ENCODE peak calls at places on chromosomes 5 and 9, in nine cellular contexts. E, L, Q, H, C, F, S, G and A are unnamed samples.

GRCh38 chr9:134205636-134206316 is 41.4 kb upstream of the RNU6ATAC start:
- DNase-seq in E (peak; percentile 89), L (no peak), F (peak; percentile 68), G (peak; percentile 90), H (peak; percentile 55), C (no peak), S (no peak), Q (no peak), A (no peak)

GRCh38 chr9:132412089-132412488 is 2.1 kb downstream of the CFAP77 start:
- DNase-seq in G (no peak), S (no peak), F (no peak), H (no peak), Q (no peak), C (peak; percentile 19), L (no peak), E (peak; percentile 3), A (no peak)

GRCh38 chr5:37665889-37666288 is 174.0 kb downstream of the GDNF start:
- DNase-seq in E (peak; percentile 58), G (peak; percentile 61), C (no peak), L (peak; percentile 63), F (peak; percentile 67), H (peak; percentile 48), S (peak; percentile 20), Q (no peak), A (no peak)

GRCh38 chr9:133580971-133581370 is 28.2 kb downstream of the FAM163B start:
- DNase-seq in F (no peak), L (no peak), G (no peak), H (no peak), E (no peak), C (no peak), Q (no peak), S (no peak), A (no peak)

GRCh38 chr5:3913264-3913663 is 317.6 kb downstream of the IRX1 start:
- DNase-seq in Q (no peak), C (no peak), G (no peak), S (no peak), L (no peak), E (peak; percentile 21), H (no peak), F (no peak), A (no peak)

GRCh38 chr5:6307304-6307703 is 71.0 kb downstream of the MED10 start:
- DNase-seq in H (no peak), L (no peak), G (no peak), F (no peak), S (no peak), E (no peak), C (no peak), Q (no peak), A (no peak)

GRCh38 chr5:88674262-88675158 is 208.5 kb downstream of the MEF2C start:
- DNase-seq in F (no peak), E (peak; percentile 87), Q (no peak), G (peak; percentile 78), H (no peak), C (no peak), S (peak; percentile 17), L (peak; percentile 51), A (no peak)

GRCh38 chr5:139708877-139709586 is 60.9 kb downstream of the CXXC5 start:
- DNase-seq in F (peak; percentile 62), G (peak; percentile 92), E (peak; percentile 76), S (no peak), L (no peak), C (peak; percentile 79), Q (no peak), H (peak; percentile 53), A (no peak)

GRCh38 chr5:174348582-174348981 is 303.1 kb downstream of the NSG2 start:
- DNase-seq in H (no peak), S (no peak), G (no peak), L (no peak), C (no peak), Q (no peak), F (no peak), E (peak; percentile 90), A (no peak)

GRCh38 chr5:148176480-148176879 is 8.1 kb downstream of the SPINK14 start:
- DNase-seq in Q (no peak), L (no peak), F (no peak), G (no peak), S (no peak), C (no peak), H (no peak), E (no peak), A (no peak)

GRCh38 chr5:88667187-88668141 is 215.5 kb downstream of the MEF2C start:
- DNase-seq in E (peak; percentile 65), Q (no peak), F (no peak), C (peak; percentile 8), S (no peak), G (no peak), H (no peak), L (no peak), A (no peak)

GRCh38 chr9:17580119-17580518 is 1.3 kb downstream of the SH3GL2 start:
- DNase-seq in E (no peak), G (no peak), F (no peak), L (no peak), Q (no peak), S (no peak), H (no peak), C (no peak), A (no peak)

GRCh38 chr5:83530186-83530585 is 58.6 kb downstream of the VCAN start:
- DNase-seq in G (no peak), S (no peak), E (peak; percentile 69), H (no peak), L (no peak), C (no peak), Q (no peak), F (no peak), A (no peak)

DNA sequence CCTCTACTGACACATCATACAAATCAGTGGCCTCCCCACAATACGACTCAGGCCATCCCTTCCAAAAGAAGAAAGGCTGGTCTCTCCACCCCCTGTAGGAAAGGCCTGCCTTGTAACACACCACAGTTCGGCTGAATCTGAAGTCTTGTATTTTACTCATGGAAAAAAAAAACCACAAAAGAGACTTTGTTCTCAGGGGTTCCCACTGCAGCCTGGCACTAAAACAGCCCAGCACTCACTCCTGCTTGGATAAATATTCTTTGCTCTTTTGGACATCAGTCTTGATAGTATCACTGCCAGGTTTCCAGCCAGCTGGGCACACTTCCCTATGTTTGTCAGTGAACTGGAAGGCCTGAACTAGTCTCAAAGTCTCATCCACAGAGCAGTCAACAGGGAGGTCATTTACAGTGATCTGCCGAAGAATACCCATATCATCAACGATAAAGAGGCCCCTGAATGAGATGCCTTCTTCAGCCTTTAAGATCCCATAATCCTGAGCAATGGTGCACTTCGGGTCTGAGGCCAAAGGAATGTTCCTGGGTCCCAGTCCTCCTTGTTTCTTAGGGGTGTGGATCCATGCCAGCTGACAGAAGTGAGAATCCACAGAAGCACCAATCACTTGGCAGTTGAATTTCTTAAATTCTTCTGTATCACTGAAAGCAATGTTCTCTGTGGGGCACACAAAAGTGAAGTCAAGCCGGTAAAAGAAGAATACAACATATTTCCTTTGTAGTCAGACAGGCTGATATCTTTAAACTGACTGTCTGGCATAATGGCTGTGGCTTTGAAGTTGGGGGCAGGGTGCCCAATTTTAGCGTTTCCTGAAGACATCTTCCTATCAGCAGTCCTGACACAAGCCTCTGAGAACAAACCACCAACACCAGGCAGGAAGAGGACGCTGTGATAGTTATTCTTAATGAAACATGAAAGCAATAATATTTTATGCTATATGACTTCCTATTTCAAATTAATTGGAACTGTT is 198.1 kb downstream of the LURAP1L start:
- DNase-seq in S (no peak), Q (no peak), L (no peak), H (peak; percentile 20), F (peak; percentile 29), G (no peak), C (peak; percentile 30), E (peak; percentile 48), A (no peak)
- H3K27ac ChIP-seq in S (no peak overlapping the region), Q (no peak overlapping the region), L (no peak overlapping the region), H (peak overlapping the region; percentile 62), F (peak overlapping the region; percentile 35), G (no peak overlapping the region), C (peak overlapping the region; percentile 49), E (no peak overlapping the region), A (no peak overlapping the region)

DNA sequence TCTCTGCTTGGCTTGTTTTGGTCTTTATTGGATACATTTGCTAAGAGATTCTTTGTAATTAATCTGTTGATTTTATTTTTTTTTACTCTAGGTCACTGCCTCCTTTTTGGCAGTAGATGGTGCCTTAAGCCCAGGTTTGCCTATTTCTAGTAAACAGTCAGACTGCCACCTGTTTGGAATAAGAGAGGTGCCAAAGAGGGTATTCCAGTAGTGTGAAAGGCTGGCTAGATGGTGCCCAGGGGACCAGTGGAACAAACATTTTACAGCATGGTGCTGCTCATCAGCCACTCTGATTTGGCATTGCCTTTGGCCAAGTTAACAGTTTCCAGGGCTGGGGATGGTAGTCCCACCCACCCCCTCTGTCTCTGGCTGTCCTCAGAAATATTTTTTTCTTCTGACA is 36.7 kb upstream of the FBXL7 start:
- DNase-seq in F (no peak), S (no peak), C (no peak), H (no peak), E (peak; percentile 24), L (no peak), Q (no peak), G (no peak), A (no peak)
- H3K27ac ChIP-seq in F (no peak overlapping the region), S (no peak overlapping the region), C (no peak overlapping the region), H (no peak overlapping the region), E (no peak overlapping the region), L (no peak overlapping the region), Q (no peak overlapping the region), G (no peak overlapping the region), A (no peak overlapping the region)

DNA sequence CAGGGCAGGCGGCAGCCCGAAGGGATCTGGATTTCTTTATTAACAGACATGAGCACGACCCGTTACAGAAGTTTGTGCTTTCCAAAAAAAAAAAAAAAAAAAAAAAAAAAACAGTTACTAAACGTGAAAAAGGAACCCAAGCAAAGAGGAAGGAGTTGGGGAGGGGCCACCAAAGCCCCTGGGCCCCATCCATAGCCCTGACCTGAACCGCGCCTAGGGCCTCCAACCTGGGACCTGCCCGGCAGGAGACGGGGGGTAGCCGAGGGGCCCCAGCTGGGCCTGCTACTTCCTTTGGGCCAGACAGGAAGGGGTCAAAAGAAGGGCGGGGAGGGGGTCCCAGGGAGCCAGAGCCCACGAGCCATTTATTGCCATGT is 10.0 kb downstream of the PRR7 start:
- DNase-seq in F (no peak), C (no peak), Q (no peak), S (no peak), E (no peak), H (no peak), L (no peak), G (no peak), A (no peak)
- H3K27ac ChIP-seq in F (peak overlapping the region; percentile 81), C (peak overlapping the region; percentile 37), Q (no peak overlapping the region), S (no peak overlapping the region), E (no peak overlapping the region), H (peak overlapping the region; percentile 83), L (peak overlapping the region; percentile 92), G (peak overlapping the region; percentile 9), A (no peak overlapping the region)

GRCh38 chr5:121263456-121263855 is 588.2 kb upstream of the FTMT start:
- DNase-seq in F (no peak), H (no peak), Q (no peak), C (no peak), L (no peak), E (no peak), S (no peak), G (no peak), A (no peak)
- H3K27ac ChIP-seq in F (no peak overlapping the region), H (no peak overlapping the region), Q (no peak overlapping the region), C (no peak overlapping the region), L (no peak overlapping the region), E (no peak overlapping the region), S (no peak overlapping the region), G (no peak overlapping the region), A (no peak overlapping the region)